ENCODE peak calls at places on chromosomes 3 and 15, in four cellular contexts. K is mesothelial cell of epicardium, I is left ventricle myocardium inferior, U is uterus. C is an unnamed sample.

GRCh38 chr15:57356636-57357035 is 19.7 kb upstream of the CGNL1 start:
- DNase-seq in K (no peak), I (no peak), U (no peak), C (no peak)

GRCh38 chr3:54633444-54634121 is 294.3 kb downstream of the LRTM1 start:
- DNase-seq in K (no peak), I (no peak), U (no peak), C (no peak)

GRCh38 chr15:83208357-83208661 is 686 bp upstream of the HDGFL3 start:
- DNase-seq in K (no peak), I (no peak), U (no peak), C (no peak)

GRCh38 chr15:62462721-62463120 is 297.6 kb upstream of the C2CD4B start:
- DNase-seq in K (no peak), I (no peak), U (no peak), C (no peak)

GRCh38 chr3:36714343-36714742 is 50.0 kb downstream of the DCLK3 start:
- DNase-seq in K (no peak), I (no peak), U (no peak), C (no peak)

GRCh38 chr3:30720586-30721313 is 114.3 kb downstream of the TGFBR2 start:
- DNase-seq in K (no peak), I (no peak), U (no peak), C (no peak)

GRCh38 chr15:71392821-71393220 is 277.6 kb downstream of the THSD4 start:
- DNase-seq in K (no peak), I (no peak), U (no peak), C (no peak)

GRCh38 chr15:85834651-85835050 is 39.9 kb upstream of the KLHL25 start:
- DNase-seq in K (no peak), I (no peak), U (no peak), C (no peak)

GRCh38 chr3:195911946-195912270 is 3.6 kb upstream of the TNK2 start:
- DNase-seq in K (no peak), I (no peak), U (no peak), C (no peak)

GRCh38 chr3:71681224-71681668 is 44.0 kb downstream of the EIF4E3 start:
- DNase-seq in K (peak; percentile 59), I (peak; percentile 43), U (peak; percentile 59), C (peak; percentile 80)

GRCh38 chr3:150180349-150180748 is 209.7 kb upstream of the PFN2 start:
- DNase-seq in K (no peak), I (no peak), U (no peak), C (no peak)

GRCh38 chr3:65779393-65779792 is 259.3 kb downstream of the MAGI1 start:
- DNase-seq in K (no peak), I (no peak), U (no peak), C (no peak)

GRCh38 chr15:36951747-36952247 is 148.6 kb downstream of the MEIS2 start:
- DNase-seq in K (no peak), I (no peak), U (no peak), C (peak; percentile 27)

GRCh38 chr15:70269331-70269911 is 171.7 kb upstream of the TLE3 start:
- DNase-seq in K (no peak), I (no peak), U (no peak), C (no peak)

GRCh38 chr15:85504739-85505676 is 124.6 kb downstream of the AKAP13 start:
- DNase-seq in K (no peak), I (no peak), U (peak; percentile 72), C (no peak)

GRCh38 chr15:36373549-36373948 is 205.9 kb upstream of the CDIN1 start:
- DNase-seq in K (no peak), I (no peak), U (no peak), C (no peak)

GRCh38 chr15:94033014-94033682 is 198.2 kb upstream of the MCTP2 start:
- DNase-seq in K (no peak), I (no peak), U (no peak), C (no peak)

GRCh38 chr3:182913889-182914288 is 66.4 kb downstream of the DCUN1D1 start:
- DNase-seq in K (no peak), I (no peak), U (no peak), C (no peak)

GRCh38 chr3:38647217-38647970 is 2.1 kb downstream of the SCN5A start:
- DNase-seq in K (no peak), I (no peak), U (no peak), C (no peak)

GRCh38 chr3:36911990-36912804 is 32.7 kb downstream of the TRANK1 start:
- DNase-seq in K (no peak), I (no peak), U (no peak), C (no peak)

GRCh38 chr15:43404130-43404529 is 33.2 kb downstream of the TUBGCP4 start:
- DNase-seq in K (no peak), I (no peak), U (no peak), C (no peak)

GRCh38 chr15:99437315-99438221 is 128.2 kb upstream of the MEF2A start:
- DNase-seq in K (peak; percentile 34), I (no peak), U (no peak), C (peak; percentile 50)

GRCh38 chr3:129966876-129967275 is 7.6 kb upstream of the TRH start:
- DNase-seq in K (no peak), I (no peak), U (no peak), C (no peak)

GRCh38 chr3:151290673-151291072 is 12.3 kb upstream of the P2RY14 start:
- DNase-seq in K (no peak), I (no peak), U (no peak), C (no peak)

GRCh38 chr15:48102167-48102566 is 18.6 kb upstream of the SLC24A5 start:
- DNase-seq in K (no peak), I (no peak), U (no peak), C (no peak)

GRCh38 chr3:141096164-141096563 is 45.0 kb downstream of the SPSB4 start:
- DNase-seq in K (no peak), I (no peak), U (no peak), C (no peak)

GRCh38 chr3:34599595-34599994 is 801.2 kb downstream of the PDCD6IP start:
- DNase-seq in K (no peak), I (no peak), U (no peak), C (no peak)

GRCh38 chr3:58062469-58062868 is 54.2 kb downstream of the FLNB start:
- DNase-seq in K (no peak), I (no peak), U (no peak), C (no peak)

GRCh38 chr3:172516318-172517214 is 6.7 kb downstream of the TNFSF10 start:
- DNase-seq in K (no peak), I (peak; percentile 29), U (peak; percentile 42), C (peak; percentile 81)

GRCh38 chr3:4898454-4899313 is 80.6 kb upstream of the BHLHE40 start:
- DNase-seq in K (no peak), I (no peak), U (no peak), C (no peak)

C was measured in right cardiac atrium.